ENCODE peak calls at places on chromosomes 4 and X, in ten cellular contexts. Y is suprapubic skin, A is neural progenitor cell, T is BJ, V is lung, N is right lobe of liver, X is HFF-Myc, P is left ventricle myocardium inferior, C is tibial nerve, Q is fibroblast of mammary gland. I is an unnamed sample.
A peak's percentile ranks its signal among the peaks of the same experiment; 100 is the strongest.

GRCh38 chr4:165953181-165953580 is 80.1 kb downstream of the TLL1 start:
- DNase-seq in Y (no peak), A (no peak), V (no peak), P (no peak), X (no peak), T (no peak), N (no peak), Q (no peak), C (no peak), I (no peak)

GRCh38 chr4:28211714-28212470 is 1351.3 kb downstream of the STIM2 start:
- DNase-seq in Q (no peak), A (no peak), C (no peak), P (no peak), X (no peak), N (no peak), Y (no peak), V (no peak), T (peak; percentile 49), I (no peak)

GRCh38 chrX:10986616-10987015 is 124.5 kb upstream of the HCCS start:
- DNase-seq in A (no peak), P (no peak), N (no peak), C (no peak), Y (no peak), T (no peak), V (no peak), X (no peak), Q (no peak), I (no peak)

GRCh38 chrX:31508338-31508737 is 436.5 kb upstream of the FTHL17 start:
- DNase-seq in V (no peak), P (no peak), Y (no peak), T (no peak), C (no peak), X (no peak), Q (no peak), N (no peak), A (no peak), I (no peak)

GRCh38 chrX:132750312-132751042 is 208.0 kb downstream of the HS6ST2 start:
- DNase-seq in Y (no peak), X (no peak), C (no peak), P (no peak), Q (no peak), T (no peak), V (no peak), A (no peak), N (no peak), I (peak; percentile 12)

GRCh38 chr4:147498031-147498700 is 17.3 kb downstream of the EDNRA start:
- DNase-seq in V (no peak), X (no peak), Y (no peak), C (no peak), N (no peak), P (no peak), T (no peak), Q (peak; percentile 80), A (no peak), I (no peak)

GRCh38 chr4:14165253-14165942 is 537.9 kb upstream of the BOD1L1 start:
- DNase-seq in P (no peak), X (no peak), Y (no peak), T (no peak), Q (no peak), A (no peak), N (no peak), C (peak; percentile 23), V (no peak), I (no peak)

GRCh38 chrX:141936080-141936479 is 32.4 kb downstream of the MAGEC1 start:
- DNase-seq in V (no peak), A (peak; percentile 2), Q (no peak), X (no peak), T (no peak), Y (no peak), N (no peak), P (no peak), C (no peak), I (no peak)

GRCh38 chrX:42247241-42247640 is 323.9 kb upstream of the CASK start:
- DNase-seq in C (no peak), P (no peak), X (no peak), Q (no peak), N (no peak), A (no peak), T (no peak), Y (no peak), V (no peak), I (no peak)

GRCh38 chrX:16552546-16552945 is 97.4 kb upstream of the S100G start:
- DNase-seq in P (no peak), Q (peak; percentile 32), Y (no peak), V (no peak), X (no peak), C (no peak), T (no peak), N (no peak), A (no peak), I (no peak)

GRCh38 chr4:159048166-159048886 is 54.6 kb upstream of the RAPGEF2 start:
- DNase-seq in Y (peak; percentile 79), V (peak; percentile 60), T (no peak), A (peak; percentile 57), Q (peak; percentile 72), P (peak; percentile 69), X (no peak), C (peak; percentile 46), N (peak; percentile 77), I (no peak)
- H3K4me3 ChIP-seq in Y (peak overlapping the region; percentile 33), V (peak overlapping the region; percentile 25), T (no peak overlapping the region), A (no peak overlapping the region), Q (peak overlapping the region; percentile 38), P (peak overlapping the region; percentile 63), X (no peak overlapping the region), C (peak overlapping the region; percentile 27), N (peak overlapping the region; percentile 11), I (no peak overlapping the region)

GRCh38 chrX:3522016-3522690 is 175.7 kb upstream of the MXRA5 start:
- DNase-seq in X (no peak), C (no peak), Q (peak; percentile 94), T (peak; percentile 75), P (no peak), V (no peak), N (no peak), A (no peak), Y (no peak), I (no peak)

GRCh38 chrX:3516051-3516541 is 169.6 kb upstream of the MXRA5 start:
- DNase-seq in Y (no peak), X (no peak), N (no peak), C (peak; percentile 4), V (no peak), Q (peak; percentile 83), T (no peak), P (no peak), A (no peak), I (no peak)

GRCh38 chrX:3520987-3521875 is 174.8 kb upstream of the MXRA5 start:
- DNase-seq in X (no peak), T (no peak), P (no peak), N (no peak), Y (no peak), A (no peak), V (no peak), C (no peak), Q (peak; percentile 77), I (no peak)

GRCh38 chrX:3520458-3520857 is 174.0 kb upstream of the MXRA5 start:
- DNase-seq in N (no peak), Q (peak; percentile 75), T (no peak), C (no peak), X (no peak), A (no peak), Y (no peak), V (no peak), P (no peak), I (no peak)

DNA sequence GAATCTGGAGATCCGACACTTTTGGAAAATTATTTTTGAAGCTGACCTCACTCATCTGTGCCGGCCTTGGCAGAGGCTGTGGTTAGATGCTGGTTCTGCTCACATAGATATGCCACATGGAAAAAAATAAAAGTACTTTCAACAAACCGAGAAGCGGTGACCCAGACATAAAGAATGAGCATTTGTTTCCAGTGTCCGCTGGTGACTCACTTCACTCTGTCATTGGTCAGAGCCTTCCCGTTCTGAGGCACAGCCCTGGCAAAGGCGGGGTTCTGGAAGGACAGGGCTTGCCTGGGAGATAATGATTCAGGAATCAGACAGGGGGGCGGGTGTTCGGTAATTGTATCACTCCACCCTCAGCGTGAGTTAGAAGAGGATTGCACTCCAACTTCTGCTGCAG is 172.4 kb upstream of the MXRA5 start:
- DNase-seq in A (no peak), C (no peak), V (no peak), T (peak; percentile 80), P (peak; percentile 15), X (no peak), N (no peak), Y (no peak), Q (peak; percentile 98), I (no peak)
- H3K4me3 ChIP-seq in A (no peak overlapping the region), C (no peak overlapping the region), V (no peak overlapping the region), T (no peak overlapping the region), P (no peak overlapping the region), X (no peak overlapping the region), N (no peak overlapping the region), Y (no peak overlapping the region), Q (peak overlapping the region; percentile 16), I (no peak overlapping the region)

GRCh38 chr4:87230806-87231205 is 10.4 kb upstream of the KLHL8 start:
- DNase-seq in V (no peak), P (no peak), A (no peak), Q (no peak), C (no peak), Y (no peak), X (no peak), N (no peak), T (no peak), I (no peak)

GRCh38 chr4:87227704-87228560 is 7.5 kb upstream of the KLHL8 start:
- DNase-seq in A (no peak), Q (no peak), X (no peak), T (no peak), P (no peak), V (no peak), Y (no peak), C (no peak), N (no peak), I (no peak)

GRCh38 chr4:87232241-87232640 is 11.8 kb upstream of the KLHL8 start:
- DNase-seq in X (no peak), N (no peak), T (no peak), Q (peak; percentile 49), P (no peak), A (no peak), C (no peak), V (no peak), Y (no peak), I (no peak)

GRCh38 chr4:87228561-87228860 is 8.1 kb upstream of the KLHL8 start:
- DNase-seq in P (no peak), X (no peak), V (no peak), Q (no peak), A (no peak), T (no peak), C (no peak), N (no peak), Y (no peak), I (no peak)

DNA sequence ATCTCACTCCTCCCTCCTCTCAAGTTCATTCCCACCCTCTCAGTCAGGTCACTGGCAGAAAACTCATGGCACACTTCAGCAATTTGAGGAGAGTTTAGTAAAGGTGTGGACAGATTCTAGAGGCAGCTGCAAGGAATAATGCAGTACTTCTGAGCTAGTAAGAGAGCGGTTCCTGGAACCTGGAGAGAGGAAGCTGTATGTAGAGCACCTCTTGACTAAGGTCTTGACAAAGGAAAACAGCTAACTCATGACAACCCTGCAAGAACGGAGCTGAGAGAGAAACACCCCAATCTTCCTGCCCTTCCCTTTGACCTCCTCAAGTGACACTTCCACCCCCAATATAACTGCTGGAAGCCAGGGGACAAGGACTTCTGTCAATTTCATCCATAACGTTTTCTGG is 9.6 kb upstream of the KLHL8 start:
- DNase-seq in V (no peak), A (no peak), Y (no peak), X (no peak), C (no peak), N (no peak), Q (no peak), T (no peak), P (no peak), I (no peak)
- H3K4me3 ChIP-seq in V (no peak overlapping the region), A (no peak overlapping the region), Y (no peak overlapping the region), X (no peak overlapping the region), C (no peak overlapping the region), N (no peak overlapping the region), Q (no peak overlapping the region), T (no peak overlapping the region), P (no peak overlapping the region), I (no peak overlapping the region)

GRCh38 chrX:139914421-139914820 is 18.4 kb downstream of the ATP11C start:
- DNase-seq in A (no peak), P (no peak), X (no peak), C (no peak), Y (no peak), N (no peak), V (no peak), T (no peak), Q (no peak), I (no peak)
- H3K4me3 ChIP-seq in A (no peak overlapping the region), P (no peak overlapping the region), X (no peak overlapping the region), C (no peak overlapping the region), Y (no peak overlapping the region), N (no peak overlapping the region), V (no peak overlapping the region), T (no peak overlapping the region), Q (no peak overlapping the region), I (no peak overlapping the region)

I was measured in Jurkat, Clone E6-1.